ENCODE peak calls at places on chromosome 16, in four cellular contexts. One of them, this sample, is unnamed.

GRCh38 chr16:68778551-68779231 is 41.6 kb downstream of the CDH1 start:
- DNase-seq in CD4-positive, alpha-beta T cell: no peak
- DNase-seq in activated T-cell treated with anti-CD3 and anti-CD28 coated beads, Interleukin-2, amount 50 U/mL, for 72 hours: no peak
- DNase-seq in stimulated activated CD8-positive, alpha-beta memory T cell treated with anti-CD3 and anti-CD28 coated beads, Interleukin-4, amount 100 ng/mL, for 4 hours: no peak
- DNase-seq in this sample: no peak

GRCh38 chr16:58324792-58325191 is 30.0 kb upstream of the PRSS54 start:
- DNase-seq in activated T-cell treated with anti-CD3 and anti-CD28 coated beads, Interleukin-2, amount 50 U/mL, for 72 hours: no peak
- DNase-seq in CD4-positive, alpha-beta T cell: no peak
- DNase-seq in stimulated activated CD8-positive, alpha-beta memory T cell treated with anti-CD3 and anti-CD28 coated beads, Interleukin-4, amount 100 ng/mL, for 4 hours: no peak
- DNase-seq in this sample: no peak

GRCh38 chr16:10619271-10619849 is 39.0 kb upstream of the EMP2 start:
- DNase-seq in stimulated activated CD8-positive, alpha-beta memory T cell treated with anti-CD3 and anti-CD28 coated beads, Interleukin-4, amount 100 ng/mL, for 4 hours: no peak
- DNase-seq in activated T-cell treated with anti-CD3 and anti-CD28 coated beads, Interleukin-2, amount 50 U/mL, for 72 hours: no peak
- DNase-seq in CD4-positive, alpha-beta T cell: no peak
- DNase-seq in this sample: no peak

GRCh38 chr16:60059141-60059540 is 1325.0 kb upstream of the GOT2 start:
- DNase-seq in CD4-positive, alpha-beta T cell: no peak
- DNase-seq in stimulated activated CD8-positive, alpha-beta memory T cell treated with anti-CD3 and anti-CD28 coated beads, Interleukin-4, amount 100 ng/mL, for 4 hours: no peak
- DNase-seq in activated T-cell treated with anti-CD3 and anti-CD28 coated beads, Interleukin-2, amount 50 U/mL, for 72 hours: no peak
- DNase-seq in this sample: no peak

GRCh38 chr16:10594312-10594950 is 14.0 kb upstream of the EMP2 start:
- DNase-seq in activated T-cell treated with anti-CD3 and anti-CD28 coated beads, Interleukin-2, amount 50 U/mL, for 72 hours: no peak
- DNase-seq in CD4-positive, alpha-beta T cell: no peak
- DNase-seq in stimulated activated CD8-positive, alpha-beta memory T cell treated with anti-CD3 and anti-CD28 coated beads, Interleukin-4, amount 100 ng/mL, for 4 hours: no peak
- DNase-seq in this sample: no peak

GRCh38 chr16:11356573-11357331 is 11.5 kb downstream of the RMI2 start:
- DNase-seq in activated T-cell treated with anti-CD3 and anti-CD28 coated beads, Interleukin-2, amount 50 U/mL, for 72 hours: peak; percentile 62
- DNase-seq in stimulated activated CD8-positive, alpha-beta memory T cell treated with anti-CD3 and anti-CD28 coated beads, Interleukin-4, amount 100 ng/mL, for 4 hours: peak; percentile 32
- DNase-seq in CD4-positive, alpha-beta T cell: peak; percentile 46
- DNase-seq in this sample: peak; percentile 80

GRCh38 chr16:8108991-8109509 is 481.3 kb downstream of the TMEM114 start:
- DNase-seq in stimulated activated CD8-positive, alpha-beta memory T cell treated with anti-CD3 and anti-CD28 coated beads, Interleukin-4, amount 100 ng/mL, for 4 hours: no peak
- DNase-seq in CD4-positive, alpha-beta T cell: no peak
- DNase-seq in activated T-cell treated with anti-CD3 and anti-CD28 coated beads, Interleukin-2, amount 50 U/mL, for 72 hours: no peak
- DNase-seq in this sample: no peak

GRCh38 chr16:85554791-85555548 is 58.2 kb upstream of the GSE1 start:
- DNase-seq in CD4-positive, alpha-beta T cell: peak; percentile 48
- DNase-seq in activated T-cell treated with anti-CD3 and anti-CD28 coated beads, Interleukin-2, amount 50 U/mL, for 72 hours: peak; percentile 70
- DNase-seq in stimulated activated CD8-positive, alpha-beta memory T cell treated with anti-CD3 and anti-CD28 coated beads, Interleukin-4, amount 100 ng/mL, for 4 hours: peak; percentile 48
- DNase-seq in this sample: peak; percentile 81

GRCh38 chr16:84599528-84600202 is 18.2 kb downstream of the COTL1 start:
- DNase-seq in stimulated activated CD8-positive, alpha-beta memory T cell treated with anti-CD3 and anti-CD28 coated beads, Interleukin-4, amount 100 ng/mL, for 4 hours: no peak
- DNase-seq in CD4-positive, alpha-beta T cell: peak; percentile 47
- DNase-seq in activated T-cell treated with anti-CD3 and anti-CD28 coated beads, Interleukin-2, amount 50 U/mL, for 72 hours: peak; percentile 87
- DNase-seq in this sample: peak; percentile 85

GRCh38 chr16:24609740-24610420 is 70.5 kb downstream of the RBBP6 start:
- DNase-seq in CD4-positive, alpha-beta T cell: no peak
- DNase-seq in stimulated activated CD8-positive, alpha-beta memory T cell treated with anti-CD3 and anti-CD28 coated beads, Interleukin-4, amount 100 ng/mL, for 4 hours: no peak
- DNase-seq in activated T-cell treated with anti-CD3 and anti-CD28 coated beads, Interleukin-2, amount 50 U/mL, for 72 hours: peak; percentile 9
- DNase-seq in this sample: peak; percentile 68